ENCODE peak calls at places on chromosome 17, in six cellular contexts. E is heart left ventricle; M is Calu3; H is hypothalamus; J is NCI-H2081; F is activated T-helper 1 cell treated with anti-CD3 and anti-CD28 coated beads, Interleukin-12 subunit alpha, Interleukin-12 subunit beta, Interleukin-2, Interleukin-4 antibody, amounts not matched to agents 30 ng/mL and 10 ng/mL and 1 ng/mL, durations not matched to agents 14 hours and 24 hours and 36 hours. B is an unnamed sample.

GRCh38 chr17:58504826-58505351 is 9.5 kb downstream of the MTMR4 start:
- DNase-seq in E (no peak), J (no peak), F (no peak), H (no peak), M (no peak), B (no peak)

GRCh38 chr17:65750678-65751077 is 189.2 kb upstream of the AXIN2 start:
- DNase-seq in F (no peak), J (peak), M (peak), E (peak), H (no peak), B (no peak)

GRCh38 chr17:49969134-49969759 is at the start of gene DLX4:
- DNase-seq in J (no peak), H (no peak), F (peak), E (peak), M (no peak), B (no peak)

GRCh38 chr17:66541461-66542182 is 239.2 kb downstream of the PRKCA start:
- DNase-seq in J (no peak), F (no peak), M (no peak), H (no peak), E (no peak), B (no peak)

GRCh38 chr17:76005263-76006149 is 4.9 kb downstream of the CDK3 start:
- DNase-seq in M (peak), E (peak), J (peak), F (peak), H (peak), B (no peak)

GRCh38 chr17:74776990-74777389 is 845 bp upstream of the NAT9 start:
- DNase-seq in F (no peak), H (no peak), J (no peak), M (no peak), E (no peak), B (no peak)

GRCh38 chr17:2710804-2711607 is 558 bp downstream of the CLUH start:
- DNase-seq in F (peak), M (peak), J (peak), H (no peak), E (no peak), B (no peak)

GRCh38 chr17:80025140-80025539 is 10.5 kb downstream of the TBC1D16 start:
- DNase-seq in J (peak), H (no peak), M (no peak), F (no peak), E (peak), B (no peak)

GRCh38 chr17:2170023-2170422 is 115.1 kb downstream of the HIC1 start:
- DNase-seq in J (no peak), F (no peak), E (no peak), M (no peak), H (no peak), B (no peak)

GRCh38 chr17:28655160-28655559 is 6.5 kb downstream of the SDF2 start:
- DNase-seq in F (no peak), M (no peak), E (no peak), H (no peak), J (no peak), B (no peak)

GRCh38 chr17:3512512-3513171 is 36.8 kb downstream of the ASPA start:
- DNase-seq in J (no peak), H (no peak), M (no peak), E (peak), F (no peak), B (no peak)

GRCh38 chr17:80513892-80514291 is 30.7 kb upstream of the RPTOR start:
- DNase-seq in M (no peak), H (no peak), J (no peak), F (no peak), E (no peak), B (no peak)

GRCh38 chr17:72683506-72684404 is 408.7 kb downstream of the SLC39A11 start:
- DNase-seq in H (no peak), J (no peak), M (peak), F (no peak), E (no peak), B (no peak)

GRCh38 chr17:77948690-77949114 is 9.8 kb upstream of the TNRC6C start:
- DNase-seq in H (no peak), J (no peak), E (no peak), F (no peak), M (peak), B (no peak)

GRCh38 chr17:32285770-32286517 is 20.3 kb downstream of the RHBDL3 start:
- DNase-seq in J (no peak), E (no peak), F (no peak), H (no peak), M (no peak), B (no peak)

GRCh38 chr17:50045154-50045553 is 10.8 kb upstream of the ITGA3 start:
- DNase-seq in E (no peak), H (no peak), J (no peak), F (no peak), M (no peak), B (no peak)

GRCh38 chr17:78526231-78527025 is 50.8 kb downstream of the DNAH17 start:
- DNase-seq in J (no peak), M (peak), E (no peak), F (no peak), H (no peak), B (no peak)

GRCh38 chr17:6862122-6862521 is 30.6 kb upstream of the TEKT1 start:
- DNase-seq in E (no peak), J (no peak), M (no peak), F (no peak), H (no peak), B (no peak)

GRCh38 chr17:47629826-47630225 is 19.9 kb upstream of the KPNB1 start:
- DNase-seq in F (no peak), H (no peak), M (no peak), E (no peak), J (no peak), B (no peak)

GRCh38 chr17:19708431-19709175 is 7.8 kb downstream of the SLC47A2 start:
- DNase-seq in E (no peak), F (no peak), M (no peak), H (no peak), J (no peak), B (no peak)

GRCh38 chr17:81156866-81157805 is 8.2 kb upstream of the PVALEF start:
- DNase-seq in J (no peak), F (no peak), E (no peak), H (no peak), M (no peak), B (no peak)

GRCh38 chr17:4229627-4230026 is 34.2 kb downstream of the ANKFY1 start:
- DNase-seq in E (no peak), F (no peak), M (no peak), J (no peak), H (no peak), B (no peak)

GRCh38 chr17:71084219-71084618 is 914.9 kb downstream of the KCNJ2 start:
- DNase-seq in E (no peak), F (no peak), M (peak), J (peak), H (no peak), B (no peak)

GRCh38 chr17:76262732-76263344 is 2.3 kb upstream of the UBALD2 start:
- DNase-seq in M (peak), H (no peak), J (no peak), E (no peak), F (no peak), B (no peak)

GRCh38 chr17:15883617-15884111 is 61.3 kb upstream of the ADORA2B start:
- DNase-seq in F (no peak), E (no peak), H (no peak), J (no peak), M (no peak), B (no peak)

GRCh38 chr17:55163408-55163807 is 101.4 kb upstream of the HLF start:
- DNase-seq in M (no peak), E (no peak), H (no peak), F (no peak), J (no peak), B (no peak)

GRCh38 chr17:8255499-8255898 is 6.4 kb downstream of the PFAS start:
- DNase-seq in M (no peak), J (no peak), F (no peak), H (no peak), E (no peak), B (no peak)